ENCODE peak calls at places on chromosomes 13 and 19, in ten cellular contexts. G is upper lobe of left lung, D is A549, T is ovary, W is stomach, U is esophagus muscularis mucosa, N is K562, F is suprapubic skin, B is GM12878, O is transverse colon. A is an unnamed sample.
A peak's percentile ranks its signal among the peaks of the same experiment; 100 is the strongest.

GRCh38 chr19:6393982-6394412 is 1.0 kb upstream of the GTF2F1 start:
- DNase-seq in G (no peak), D (no peak), T (no peak), W (no peak), U (no peak), N (no peak), F (no peak), B (peak; percentile 63), O (peak; percentile 76), A (no peak)

GRCh38 chr19:45814166-45814780 is 835 bp downstream of the RSPH6A start:
- DNase-seq in G (peak; percentile 45), D (no peak), T (no peak), W (no peak), U (no peak), N (no peak), F (no peak), B (no peak), O (no peak), A (no peak)

GRCh38 chr13:21022056-21022693 is 39.2 kb downstream of the LATS2 start:
- DNase-seq in G (no peak), D (no peak), T (no peak), W (no peak), U (no peak), N (no peak), F (no peak), B (no peak), O (no peak), A (no peak)

GRCh38 chr19:51702103-51702753 is 9.1 kb downstream of the SPACA6 start:
- DNase-seq in G (peak; percentile 94), D (peak; percentile 71), T (peak; percentile 92), W (peak; percentile 92), U (peak; percentile 96), N (peak; percentile 93), F (peak; percentile 93), B (no peak), O (peak; percentile 84), A (peak; percentile 82)

GRCh38 chr13:52450012-52450792 is at the start of gene VPS36:
- DNase-seq in G (peak; percentile 99), D (peak; percentile 91), T (peak; percentile 96), W (peak; percentile 98), U (peak; percentile 98), N (peak; percentile 87), F (peak; percentile 96), B (peak; percentile 72), O (peak; percentile 98), A (peak; percentile 93)

GRCh38 chr13:22050951-22051563 is 380.2 kb downstream of the FGF9 start:
- DNase-seq in G (no peak), D (no peak), T (no peak), W (no peak), U (peak; percentile 87), N (no peak), F (no peak), B (no peak), O (no peak), A (no peak)

GRCh38 chr19:7292950-7293794 is 1.0 kb downstream of the INSR start:
- DNase-seq in G (peak; percentile 91), D (no peak), T (peak; percentile 57), W (peak; percentile 41), U (no peak), N (no peak), F (peak; percentile 71), B (no peak), O (peak; percentile 68), A (no peak)

GRCh38 chr19:15265849-15266248 is 33.6 kb upstream of the EPHX3 start:
- DNase-seq in G (peak; percentile 88), D (no peak), T (peak; percentile 95), W (peak; percentile 93), U (peak; percentile 96), N (no peak), F (no peak), B (no peak), O (peak; percentile 75), A (peak; percentile 84)

GRCh38 chr19:2811735-2812413 is 7.8 kb upstream of the ZNF554 start:
- DNase-seq in G (peak; percentile 71), D (no peak), T (no peak), W (no peak), U (no peak), N (no peak), F (no peak), B (no peak), O (peak; percentile 83), A (no peak)
- TF ChIP-seq POLR2A in G (no peak), D (no peak), T (no peak), W (no peak), U (no peak), N (no peak), F (no peak), B (peak; percentile 39), O (peak; percentile 36), A (no peak)

DNA sequence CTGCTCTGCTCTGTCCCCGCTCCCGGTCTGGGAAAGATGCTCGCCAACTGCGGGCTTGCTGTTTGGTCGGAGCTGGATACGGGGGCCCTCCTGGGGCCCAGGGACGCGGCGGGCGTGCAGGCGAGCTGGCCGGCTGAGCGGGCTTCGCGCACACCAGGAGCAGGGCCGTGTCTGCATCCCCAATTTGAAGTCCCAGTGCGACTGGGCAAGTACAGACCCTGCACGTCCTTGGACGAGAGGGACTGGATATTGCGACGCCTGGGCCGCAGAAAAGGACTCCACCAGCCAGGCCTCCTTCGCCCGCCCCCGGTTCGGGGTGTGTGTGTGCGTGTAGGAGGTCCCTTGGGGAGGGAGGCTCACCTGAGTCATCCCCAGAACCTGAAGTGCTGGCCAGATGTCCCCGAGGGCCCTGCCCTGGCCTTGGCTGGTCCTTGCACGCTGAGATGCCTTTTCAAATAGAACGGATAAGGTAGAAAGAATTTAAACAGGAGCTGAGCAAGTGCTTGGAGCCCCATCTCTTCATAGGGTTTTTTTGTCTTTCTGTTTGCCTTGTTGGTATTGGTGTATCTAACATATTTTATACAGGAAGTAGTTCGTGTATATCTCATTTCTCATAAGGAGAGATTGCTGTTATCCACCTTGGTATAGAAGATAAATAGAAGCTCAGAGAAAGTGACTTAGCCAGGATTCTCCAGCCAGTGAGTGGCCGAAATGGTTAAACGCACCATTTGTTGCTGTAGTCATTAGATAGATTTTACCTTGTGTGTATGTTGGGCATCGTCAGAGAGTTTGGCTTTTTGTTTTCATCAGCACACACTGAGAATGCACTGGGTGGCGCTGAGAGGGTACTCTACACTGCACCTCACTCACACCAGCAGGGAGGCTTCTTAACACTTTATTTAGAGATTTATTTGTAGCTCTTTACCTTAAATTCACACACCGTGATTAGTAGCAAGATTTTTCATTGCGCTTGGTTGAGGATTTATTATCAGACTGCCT is 1.1 kb downstream of the NAXD start:
- DNase-seq in G (no peak), D (peak; percentile 36), T (peak; percentile 60), W (peak; percentile 55), U (no peak), N (peak; percentile 53), F (no peak), B (no peak), O (peak; percentile 52), A (no peak)
- TF ChIP-seq EP300 in G (no peak), D (no peak), T (no peak), W (no peak), U (no peak), N (no peak), F (no peak), B (no peak), O (no peak), A (no peak)

DNA sequence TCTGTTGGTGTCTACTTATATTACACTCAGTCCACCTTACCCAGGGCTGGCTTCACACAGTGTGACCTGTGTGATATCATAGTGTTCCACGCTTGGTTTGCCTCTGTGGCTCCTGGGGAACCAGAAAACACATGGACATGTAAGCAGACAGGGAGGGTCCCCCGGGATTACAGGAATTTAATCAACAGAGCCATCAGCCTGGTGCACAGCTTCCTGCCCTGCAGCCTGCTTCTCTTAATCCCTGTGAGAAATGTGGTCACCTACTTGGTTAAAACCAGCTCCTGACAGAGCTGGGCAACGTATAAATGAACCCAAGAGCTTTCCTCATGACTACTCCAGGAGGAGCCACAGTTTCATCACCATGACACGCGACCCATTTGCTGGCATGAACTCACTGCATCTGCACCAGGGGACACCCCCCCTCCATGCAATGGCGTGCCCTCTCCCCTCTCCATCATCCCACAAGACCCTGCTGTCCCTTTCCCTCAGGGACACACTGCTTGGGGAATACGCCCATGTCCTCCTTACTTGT is 152.1 kb downstream of the UQCRFS1 start:
- DNase-seq in G (no peak), D (no peak), T (no peak), W (no peak), U (no peak), N (no peak), F (no peak), B (no peak), O (no peak), A (no peak)
- TF ChIP-seq POLR2A in G (no peak), D (no peak), T (no peak), W (no peak), U (no peak), N (no peak), F (no peak), B (no peak), O (no peak), A (no peak)

GRCh38 chr19:3064011-3064330 is 1.7 kb upstream of the TLE5 start:
- DNase-seq in G (no peak), D (no peak), T (no peak), W (no peak), U (no peak), N (no peak), F (no peak), B (no peak), O (no peak), A (no peak)

GRCh38 chr19:3062165-3063105 is at the start of gene TLE5:
- DNase-seq in G (peak; percentile 95), D (no peak), T (peak; percentile 71), W (peak; percentile 78), U (no peak), N (peak; percentile 85), F (no peak), B (no peak), O (peak; percentile 80), A (no peak)

GRCh38 chr19:3059653-3060052 is 2.6 kb downstream of the TLE5 start:
- DNase-seq in G (no peak), D (no peak), T (no peak), W (no peak), U (no peak), N (no peak), F (no peak), B (no peak), O (no peak), A (no peak)

GRCh38 chr19:3060852-3061182 is 1.5 kb downstream of the TLE5 start:
- DNase-seq in G (no peak), D (no peak), T (no peak), W (no peak), U (no peak), N (no peak), F (no peak), B (no peak), O (no peak), A (no peak)

DNA sequence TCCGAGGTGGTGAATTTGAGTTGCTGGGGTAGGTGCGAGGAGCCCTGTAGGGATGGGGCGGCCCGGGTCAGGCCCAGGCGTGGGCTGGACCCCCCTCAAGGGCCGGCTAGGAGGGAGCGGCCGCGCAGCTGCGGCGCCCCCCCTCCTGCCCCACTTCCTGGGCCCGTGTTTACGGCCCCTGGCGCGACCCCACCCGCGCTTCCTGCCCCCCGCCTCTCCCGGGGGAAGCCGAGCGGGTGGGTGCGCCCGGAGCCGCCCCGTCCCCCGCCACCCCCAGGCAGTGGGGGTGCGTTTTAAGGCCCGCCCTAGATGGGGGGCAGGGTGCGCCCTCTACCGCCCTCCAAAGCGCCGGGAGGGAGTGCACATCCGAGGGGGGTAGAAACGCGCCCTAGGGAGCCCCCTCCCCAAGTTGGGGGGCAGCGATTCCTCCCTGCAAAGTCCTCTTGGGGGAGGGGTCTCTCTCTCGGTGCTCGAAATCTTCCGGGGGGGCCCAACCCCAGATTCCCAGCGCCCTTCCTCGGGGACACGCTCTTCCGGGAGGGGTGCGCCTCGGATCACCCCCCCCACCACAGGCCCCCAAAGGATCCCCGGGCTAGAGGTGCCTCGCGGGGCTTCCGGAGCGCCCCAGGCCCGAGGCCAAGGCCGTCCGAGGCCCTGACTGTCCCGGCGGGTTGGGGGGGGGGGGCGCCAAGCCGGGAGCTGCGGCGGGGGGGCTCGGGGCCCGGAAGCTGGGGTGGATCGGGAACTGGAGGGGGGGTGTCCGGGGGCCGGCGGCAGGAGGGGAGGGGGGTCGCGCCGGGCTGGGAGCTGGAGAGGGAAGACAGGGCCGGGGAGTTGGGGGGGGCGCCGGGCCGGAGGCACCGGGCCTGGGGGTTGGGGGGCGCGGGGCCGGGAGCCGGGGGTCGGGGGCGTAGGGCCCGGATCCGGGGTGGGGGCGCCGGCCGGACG is 807 bp downstream of the TLE5 start:
- DNase-seq in G (peak; percentile 92), D (no peak), T (peak; percentile 78), W (peak; percentile 52), U (no peak), N (peak; percentile 85), F (no peak), B (no peak), O (peak; percentile 76), A (no peak)
- TF ChIP-seq EP300 in G (no peak), D (no peak), T (no peak), W (no peak), U (no peak), N (no peak), F (no peak), B (no peak), O (no peak), A (peak; percentile 74)

A was measured in tibial nerve.